ENCODE peak calls at places on chromosomes 16 and 17, in four cellular contexts. R is HAP-1; W is CD4-positive, alpha-beta T cell; I is A549. X is an unnamed sample.

GRCh38 chr17:15509095-15509494 is 41.7 kb upstream of the CDRT4 start:
- DNase-seq in I (no peak), W (no peak), R (no peak), X (no peak)

GRCh38 chr16:396605-397004 is 394 bp upstream of the NME4 start:
- DNase-seq in R (peak; percentile 57), I (peak; percentile 86), W (no peak), X (no peak)

GRCh38 chr16:56918467-56919012 is 13.4 kb upstream of the HERPUD1 start:
- DNase-seq in W (no peak), R (no peak), I (no peak), X (no peak)

GRCh38 chr16:75931043-75931442 is 204.8 kb upstream of the CPHXL start:
- DNase-seq in R (no peak), W (no peak), I (no peak), X (no peak)

GRCh38 chr17:80018917-80019651 is 16.6 kb downstream of the TBC1D16 start:
- DNase-seq in W (no peak), I (no peak), R (no peak), X (no peak)

GRCh38 chr16:19068237-19068815 is 912 bp downstream of the COQ7 start:
- DNase-seq in I (no peak), W (no peak), R (no peak), X (no peak)

GRCh38 chr17:42249681-42250446 is 26.3 kb downstream of the STAT5B start:
- DNase-seq in I (no peak), R (no peak), W (peak; percentile 29), X (peak; percentile 66)

GRCh38 chr17:66364508-66365203 is 62.2 kb downstream of the PRKCA start:
- DNase-seq in I (no peak), R (no peak), W (no peak), X (no peak)

GRCh38 chr16:52265446-52265861 is 281.5 kb downstream of the TOX3 start:
- DNase-seq in R (peak; percentile 99), W (no peak), I (no peak), X (no peak)

GRCh38 chr17:80034977-80035686 is 540 bp downstream of the TBC1D16 start:
- DNase-seq in W (peak; percentile 44), I (no peak), R (peak; percentile 31), X (peak; percentile 79)

GRCh38 chr17:77439382-77440013 is 298.7 kb downstream of the SEC14L1 start:
- DNase-seq in W (no peak), I (no peak), R (no peak), X (no peak)

GRCh38 chr17:6496116-6496481 is 51.8 kb downstream of the PIMREG start:
- DNase-seq in R (no peak), I (no peak), W (no peak), X (no peak)

GRCh38 chr16:3434373-3434772 is 8.9 kb downstream of the ZNF597 start:
- DNase-seq in I (no peak), W (no peak), R (no peak), X (no peak)

DNA sequence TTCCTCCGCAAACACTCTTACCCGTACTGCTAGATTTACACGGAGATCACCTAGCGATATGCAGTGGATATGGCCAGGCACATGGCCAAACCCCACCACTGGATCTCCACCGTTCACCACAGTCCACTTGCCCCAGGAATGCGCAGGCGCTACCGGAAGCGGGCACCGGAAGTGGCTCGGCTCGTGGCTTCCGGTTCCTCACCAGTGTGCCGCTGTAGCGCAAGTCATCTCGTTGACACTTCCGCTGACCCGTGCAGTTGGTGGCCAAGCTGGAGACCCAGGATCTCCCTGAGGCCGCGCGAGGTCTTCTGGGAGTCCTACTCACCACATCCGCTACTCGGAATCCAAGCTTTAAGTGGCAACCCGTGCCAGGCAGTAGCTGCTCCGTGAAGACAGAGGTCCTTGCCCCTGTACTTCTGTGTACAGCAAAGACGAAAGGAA is 11.5 kb downstream of the ZNF597 start:
- DNase-seq in I (no peak), W (no peak), R (no peak), X (peak; percentile 44)
- H3K9me3 ChIP-seq in I (peaks cover 18% of the 10 kb centered on the region), W (no peaks in the 10 kb centered on the region), R (no peaks in the 10 kb centered on the region), X (no peaks in the 10 kb centered on the region)

GRCh38 chr17:27086526-27086925 is 207.4 kb upstream of the WSB1 start:
- DNase-seq in R (no peak), I (no peak), W (no peak), X (no peak)

GRCh38 chr17:27083408-27084185 is 210.3 kb upstream of the WSB1 start:
- DNase-seq in I (no peak), W (no peak), R (no peak), X (no peak)

GRCh38 chr17:27087935-27088766 is 205.8 kb upstream of the WSB1 start:
- DNase-seq in R (no peak), I (no peak), W (no peak), X (no peak)

GRCh38 chr17:27082775-27083154 is 211.1 kb upstream of the WSB1 start:
- DNase-seq in I (no peak), R (no peak), W (no peak), X (no peak)

DNA sequence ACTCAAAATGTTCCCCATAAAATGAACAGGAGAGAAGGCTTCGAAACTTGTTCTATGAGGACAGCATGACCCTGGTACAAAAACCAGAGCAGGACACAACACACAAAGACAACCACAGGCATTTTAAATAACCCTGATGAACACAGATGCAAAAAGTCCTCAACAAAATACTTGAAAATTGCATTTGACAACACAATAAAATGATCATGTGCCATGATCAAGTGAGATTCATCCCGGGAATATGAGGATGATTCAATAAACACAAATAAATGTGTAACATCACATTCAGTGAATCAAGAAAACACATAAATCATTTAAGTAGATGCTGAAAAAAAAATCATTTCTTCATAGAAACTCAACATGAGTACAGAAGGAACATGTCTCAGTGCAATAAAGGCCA is 208.4 kb upstream of the WSB1 start:
- DNase-seq in W (no peak), R (no peak), I (no peak), X (no peak)
- H3K9me3 ChIP-seq in W (no peaks in the 10 kb centered on the region), R (no peaks in the 10 kb centered on the region), I (no peaks in the 10 kb centered on the region), X (no peaks in the 10 kb centered on the region)

GRCh38 chr17:16552637-16553045 is 16.4 kb downstream of the ZNF287 start:
- DNase-seq in I (no peak), W (no peak), R (no peak), X (no peak)
- H3K9me3 ChIP-seq in I (peaks cover 99% of the 10 kb centered on the region), W (peaks cover 93% of the 10 kb centered on the region), R (peaks cover 32% of the 10 kb centered on the region), X (peaks cover 45% of the 10 kb centered on the region)

GRCh38 chr17:27181935-27182334 is 112.0 kb upstream of the WSB1 start:
- DNase-seq in R (no peak), I (no peak), W (no peak), X (no peak)

GRCh38 chr17:27180322-27180721 is 113.6 kb upstream of the WSB1 start:
- DNase-seq in W (no peak), I (no peak), R (no peak), X (no peak)
- H3K9me3 ChIP-seq in W (peaks cover 22% of the 10 kb centered on the region), I (no peaks in the 10 kb centered on the region), R (peaks cover 2% of the 10 kb centered on the region), X (peaks cover 6% of the 10 kb centered on the region)